ENCODE peak calls at places on chromosomes 3 and 15, in four cellular contexts. W is hepatocyte, Q is mucosa of descending colon, Z is suprapubic skin. Y is an unnamed sample. For H3K4me1, the result is how much of the 10 kb centered on the place peaks cover.

GRCh38 chr3:107684431-107684925 is 161.7 kb downstream of the BBX start:
- DNase-seq in W (no peak), Q (no peak), Z (no peak), Y (no peak)

GRCh38 chr15:55856506-55856905 is 113.6 kb upstream of the PRTG start:
- DNase-seq in W (no peak), Q (no peak), Z (no peak), Y (no peak)

GRCh38 chr3:178703268-178703975 is 167.2 kb downstream of the KCNMB2 start:
- DNase-seq in W (peak), Q (no peak), Z (no peak), Y (no peak)

GRCh38 chr3:172258616-172259015 is 189.6 kb downstream of the GHSR start:
- DNase-seq in W (no peak), Q (no peak), Z (no peak), Y (peak)

GRCh38 chr3:134486577-134487041 is 752 bp downstream of the CEP63 start:
- DNase-seq in W (no peak), Q (no peak), Z (no peak), Y (no peak)

GRCh38 chr3:9768376-9768775 is 1.4 kb downstream of the CAMK1 start:
- DNase-seq in W (no peak), Q (no peak), Z (no peak), Y (no peak)

GRCh38 chr3:53618946-53619345 is 124.5 kb downstream of the CACNA1D start:
- DNase-seq in W (no peak), Q (peak), Z (no peak), Y (no peak)

GRCh38 chr3:105040026-105040622 is 326.6 kb upstream of the ALCAM start:
- DNase-seq in W (no peak), Q (no peak), Z (no peak), Y (no peak)

GRCh38 chr3:134066539-134067310 is 37.0 kb upstream of the SLCO2A1 start:
- DNase-seq in W (peak), Q (no peak), Z (peak), Y (no peak)

GRCh38 chr3:9976736-9977709 is 9.6 kb downstream of the EMC3 start:
- DNase-seq in W (peak), Q (no peak), Z (no peak), Y (no peak)

GRCh38 chr3:147237991-147238390 is 168.4 kb downstream of the ZIC4 start:
- DNase-seq in W (no peak), Q (no peak), Z (no peak), Y (no peak)

GRCh38 chr15:98382139-98382538 is 266.2 kb upstream of the IGF1R start:
- DNase-seq in W (no peak), Q (no peak), Z (no peak), Y (no peak)

GRCh38 chr3:14286887-14287496 is 108.4 kb downstream of the LSM3 start:
- DNase-seq in W (no peak), Q (no peak), Z (no peak), Y (no peak)

GRCh38 chr15:58440181-58440910 is 8.6 kb downstream of the LIPC start:
- DNase-seq in W (peak), Q (no peak), Z (no peak), Y (no peak)

GRCh38 chr3:170594528-170594927 is 8.7 kb upstream of the SLC7A14 start:
- DNase-seq in W (no peak), Q (no peak), Z (no peak), Y (no peak)

GRCh38 chr15:96428742-96429141 is 98.2 kb downstream of the NR2F2 start:
- DNase-seq in W (peak), Q (no peak), Z (no peak), Y (no peak)

GRCh38 chr3:159726231-159726964 is 262.2 kb upstream of the IL12A start:
- DNase-seq in W (no peak), Q (no peak), Z (no peak), Y (no peak)

GRCh38 chr15:55319537-55320325 is 709 bp downstream of the PIGB start:
- DNase-seq in W (no peak), Q (no peak), Z (no peak), Y (peak)

GRCh38 chr15:46815765-46816164 is 901.5 kb upstream of the SEMA6D start:
- DNase-seq in W (peak), Q (no peak), Z (no peak), Y (no peak)

GRCh38 chr15:34147371-34148140 is 45.7 kb downstream of the PGBD4 start:
- DNase-seq in W (no peak), Q (no peak), Z (no peak), Y (no peak)

GRCh38 chr3:59502806-59503205 is 453.0 kb upstream of the CFAP20DC start:
- DNase-seq in W (peak), Q (no peak), Z (no peak), Y (no peak)

GRCh38 chr3:17044844-17045243 is 160.1 kb downstream of the PLCL2 start:
- DNase-seq in W (no peak), Q (no peak), Z (no peak), Y (no peak)

GRCh38 chr3:113166357-113166718 is 45.0 kb upstream of the BOC start:
- DNase-seq in W (no peak), Q (no peak), Z (no peak), Y (no peak)

GRCh38 chr3:66053783-66054094 is 15.0 kb upstream of the MAGI1 start:
- DNase-seq in W (no peak), Q (no peak), Z (no peak), Y (no peak)

GRCh38 chr3:66053009-66053782 is 14.5 kb upstream of the MAGI1 start:
- DNase-seq in W (no peak), Q (no peak), Z (no peak), Y (no peak)

GRCh38 chr3:66047321-66048050 is 8.8 kb upstream of the MAGI1 start:
- DNase-seq in W (no peak), Q (no peak), Z (no peak), Y (no peak)

DNA sequence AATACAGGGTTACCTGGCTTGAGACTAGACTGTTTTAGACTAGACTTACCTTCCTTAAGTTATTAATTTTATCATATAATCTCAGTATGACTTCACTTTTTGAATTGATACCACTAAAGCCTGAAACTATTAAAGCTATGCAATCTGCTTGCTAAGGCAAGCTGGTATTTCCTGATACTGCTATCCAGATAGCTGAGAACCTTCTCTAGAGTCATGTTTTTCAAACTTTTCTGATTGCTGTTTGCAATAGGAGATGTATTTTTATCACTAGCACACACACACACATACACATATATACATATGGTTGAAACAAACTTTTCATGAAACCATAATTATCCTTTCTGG is 9.3 kb upstream of the MAGI1 start:
- DNase-seq in W (no peak), Q (no peak), Z (no peak), Y (no peak)
- H3K4me1 ChIP-seq in W (under half), Q (under half), Z (under half), Y (under half)

GRCh38 chr3:123626881-123627280 is 42.0 kb upstream of the HACD2 start:
- DNase-seq in W (no peak), Q (no peak), Z (no peak), Y (no peak)
- H3K4me1 ChIP-seq in W (under half), Q (under half), Z (under half), Y (under half)

GRCh38 chr15:90586948-90587347 is 57.2 kb downstream of the CRTC3 start:
- DNase-seq in W (no peak), Q (no peak), Z (no peak), Y (no peak)
- H3K4me1 ChIP-seq in W (under half), Q (under half), Z (under half), Y (under half)

DNA sequence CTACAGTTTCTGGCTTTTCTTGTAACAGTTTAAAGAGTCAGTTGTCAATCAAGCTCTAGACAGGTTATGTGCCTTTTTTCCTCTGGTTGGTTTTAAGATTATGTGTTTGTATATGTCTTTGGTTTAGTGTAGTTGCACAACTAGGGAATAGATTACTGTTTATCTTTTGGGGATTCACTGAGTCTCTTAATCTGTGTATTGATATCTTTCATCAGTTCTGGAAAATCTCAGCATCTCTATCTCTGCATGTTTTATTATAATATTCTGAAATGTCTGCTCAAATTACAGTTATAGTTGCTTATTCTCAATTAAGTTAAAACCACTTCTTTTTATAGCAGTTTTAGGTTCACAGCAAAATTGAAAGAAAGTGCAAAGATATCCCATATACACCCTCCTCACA is 14.3 kb downstream of the DUT start:
- DNase-seq in W (no peak), Q (no peak), Z (no peak), Y (no peak)
- H3K4me1 ChIP-seq in W (under half), Q (under half), Z (under half), Y (under half)